ENCODE peak calls at places on chromosome 19, in ten cellular contexts. One of them, this sample, is unnamed.

GRCh38 chr19:46147791-46148288 is at the start of gene IGFL2:
- DNase-seq in CD4-positive, alpha-beta T cell: no peak
- DNase-seq in left lung: no peak
- DNase-seq in uterus: no peak
- DNase-seq in esophagus squamous epithelium: no peak
- DNase-seq in right lobe of liver: no peak
- DNase-seq in GM23338: no peak
- DNase-seq in right atrium auricular region: no peak
- DNase-seq in cardiac muscle cell: peak
- DNase-seq in PC-3: peak
- DNase-seq in this sample: no peak

GRCh38 chr19:34269968-34270621 is 15.7 kb downstream of the GARRE1 start:
- DNase-seq in uterus: peak
- DNase-seq in left lung: peak
- DNase-seq in CD4-positive, alpha-beta T cell: peak
- DNase-seq in GM23338: peak
- DNase-seq in PC-3: peak
- DNase-seq in cardiac muscle cell: peak
- DNase-seq in esophagus squamous epithelium: no peak
- DNase-seq in right atrium auricular region: peak
- DNase-seq in right lobe of liver: no peak
- DNase-seq in this sample: peak

GRCh38 chr19:33022472-33023116 is 42.1 kb downstream of the RHPN2 start:
- DNase-seq in left lung: no peak
- DNase-seq in esophagus squamous epithelium: no peak
- DNase-seq in PC-3: no peak
- DNase-seq in GM23338: peak
- DNase-seq in right atrium auricular region: no peak
- DNase-seq in uterus: no peak
- DNase-seq in right lobe of liver: no peak
- DNase-seq in CD4-positive, alpha-beta T cell: no peak
- DNase-seq in cardiac muscle cell: no peak
- DNase-seq in this sample: no peak

GRCh38 chr19:44643605-44644390 is at the start of gene PVR:
- DNase-seq in left lung: peak
- DNase-seq in CD4-positive, alpha-beta T cell: no peak
- DNase-seq in right atrium auricular region: peak
- DNase-seq in cardiac muscle cell: peak
- DNase-seq in PC-3: peak
- DNase-seq in uterus: peak
- DNase-seq in esophagus squamous epithelium: no peak
- DNase-seq in GM23338: peak
- DNase-seq in right lobe of liver: peak
- DNase-seq in this sample: peak

GRCh38 chr19:5687360-5688198 is 2.5 kb upstream of the RPL36 start:
- DNase-seq in esophagus squamous epithelium: no peak
- DNase-seq in PC-3: no peak
- DNase-seq in cardiac muscle cell: no peak
- DNase-seq in CD4-positive, alpha-beta T cell: no peak
- DNase-seq in right atrium auricular region: no peak
- DNase-seq in GM23338: no peak
- DNase-seq in uterus: no peak
- DNase-seq in left lung: no peak
- DNase-seq in right lobe of liver: no peak
- DNase-seq in this sample: no peak

GRCh38 chr19:55082023-55082851 is 6.6 kb downstream of the EPS8L1 start:
- DNase-seq in right lobe of liver: no peak
- DNase-seq in uterus: no peak
- DNase-seq in left lung: no peak
- DNase-seq in cardiac muscle cell: peak
- DNase-seq in CD4-positive, alpha-beta T cell: peak
- DNase-seq in PC-3: peak
- DNase-seq in esophagus squamous epithelium: no peak
- DNase-seq in right atrium auricular region: no peak
- DNase-seq in GM23338: peak
- DNase-seq in this sample: no peak

GRCh38 chr19:29054886-29055675 is 157.9 kb downstream of the UQCRFS1 start:
- DNase-seq in right lobe of liver: no peak
- DNase-seq in esophagus squamous epithelium: no peak
- DNase-seq in uterus: no peak
- DNase-seq in right atrium auricular region: no peak
- DNase-seq in GM23338: no peak
- DNase-seq in left lung: no peak
- DNase-seq in CD4-positive, alpha-beta T cell: no peak
- DNase-seq in PC-3: no peak
- DNase-seq in cardiac muscle cell: no peak
- DNase-seq in this sample: peak

GRCh38 chr19:35088514-35088913 is 27.1 kb upstream of the FXYD3 start:
- DNase-seq in uterus: no peak
- DNase-seq in right lobe of liver: no peak
- DNase-seq in GM23338: no peak
- DNase-seq in PC-3: peak
- DNase-seq in cardiac muscle cell: peak
- DNase-seq in esophagus squamous epithelium: no peak
- DNase-seq in left lung: no peak
- DNase-seq in CD4-positive, alpha-beta T cell: no peak
- DNase-seq in right atrium auricular region: no peak
- DNase-seq in this sample: no peak

GRCh38 chr19:43464089-43464775 is 1.2 kb downstream of the LYPD3 start:
- DNase-seq in GM23338: no peak
- DNase-seq in CD4-positive, alpha-beta T cell: peak
- DNase-seq in uterus: peak
- DNase-seq in esophagus squamous epithelium: peak
- DNase-seq in PC-3: no peak
- DNase-seq in right atrium auricular region: no peak
- DNase-seq in left lung: peak
- DNase-seq in cardiac muscle cell: no peak
- DNase-seq in right lobe of liver: peak
- DNase-seq in this sample: peak

GRCh38 chr19:34556500-34556899 is 74.9 kb downstream of the WTIP start:
- DNase-seq in uterus: no peak
- DNase-seq in GM23338: peak
- DNase-seq in left lung: no peak
- DNase-seq in CD4-positive, alpha-beta T cell: no peak
- DNase-seq in right lobe of liver: no peak
- DNase-seq in PC-3: peak
- DNase-seq in right atrium auricular region: no peak
- DNase-seq in cardiac muscle cell: peak
- DNase-seq in esophagus squamous epithelium: no peak
- DNase-seq in this sample: no peak

GRCh38 chr19:19745496-19746285 is 12.8 kb upstream of the ZNF14 start:
- DNase-seq in GM23338: no peak
- DNase-seq in cardiac muscle cell: no peak
- DNase-seq in left lung: no peak
- DNase-seq in uterus: no peak
- DNase-seq in PC-3: no peak
- DNase-seq in CD4-positive, alpha-beta T cell: no peak
- DNase-seq in right atrium auricular region: peak
- DNase-seq in right lobe of liver: peak
- DNase-seq in esophagus squamous epithelium: no peak
- DNase-seq in this sample: no peak

GRCh38 chr19:49409441-49410029 is 13.7 kb downstream of the PTH2 start:
- DNase-seq in cardiac muscle cell: no peak
- DNase-seq in right atrium auricular region: no peak
- DNase-seq in uterus: no peak
- DNase-seq in right lobe of liver: no peak
- DNase-seq in CD4-positive, alpha-beta T cell: no peak
- DNase-seq in left lung: no peak
- DNase-seq in GM23338: no peak
- DNase-seq in PC-3: no peak
- DNase-seq in esophagus squamous epithelium: no peak
- DNase-seq in this sample: no peak

GRCh38 chr19:14694867-14695266 is 5.0 kb downstream of the ZNF333 start:
- DNase-seq in GM23338: no peak
- DNase-seq in cardiac muscle cell: no peak
- DNase-seq in right lobe of liver: no peak
- DNase-seq in uterus: no peak
- DNase-seq in right atrium auricular region: no peak
- DNase-seq in CD4-positive, alpha-beta T cell: no peak
- DNase-seq in PC-3: no peak
- DNase-seq in left lung: no peak
- DNase-seq in esophagus squamous epithelium: no peak
- DNase-seq in this sample: no peak

DNA sequence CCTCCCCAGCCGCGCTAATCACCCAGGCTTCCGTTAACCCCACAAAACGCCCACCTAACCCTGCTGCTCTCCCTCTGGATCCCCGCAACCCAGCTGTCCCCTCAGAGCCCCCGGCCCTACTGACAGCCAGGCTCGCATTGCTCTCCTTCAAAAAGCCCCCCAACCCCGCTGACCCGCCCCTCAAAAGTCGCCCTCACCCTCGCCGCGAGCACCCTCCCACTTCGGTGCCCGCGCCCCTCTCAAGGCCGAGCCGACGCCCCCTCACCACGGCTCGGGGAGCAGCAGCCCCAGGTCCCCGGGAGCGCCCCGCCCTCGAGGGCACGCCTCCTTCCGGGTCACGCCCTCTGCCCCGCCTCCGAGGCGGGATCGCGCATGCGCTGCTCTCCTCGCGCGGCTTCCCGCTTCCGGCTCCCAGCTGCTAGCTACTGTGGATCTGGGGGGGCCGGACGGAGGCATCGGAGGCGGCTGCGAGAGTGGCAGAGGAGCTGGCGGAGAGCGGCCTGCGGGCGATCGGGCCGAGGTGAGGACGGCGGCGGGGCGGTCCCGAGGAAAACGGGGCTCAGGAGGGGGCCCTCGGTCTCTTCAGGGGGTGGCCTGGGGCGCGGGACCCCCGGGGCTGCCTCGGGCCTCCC is 46.1 kb downstream of the ARHGEF18 start:
- DNase-seq in esophagus squamous epithelium: peak
- DNase-seq in CD4-positive, alpha-beta T cell: peak
- DNase-seq in cardiac muscle cell: peak
- DNase-seq in left lung: peak
- DNase-seq in PC-3: peak
- DNase-seq in uterus: peak
- DNase-seq in right lobe of liver: peak
- DNase-seq in right atrium auricular region: peak
- DNase-seq in GM23338: peak
- DNase-seq in this sample: peak
- H3K27ac ChIP-seq in esophagus squamous epithelium: peak
- H3K27ac ChIP-seq in CD4-positive, alpha-beta T cell: peak
- H3K27ac ChIP-seq in cardiac muscle cell: peak
- H3K27ac ChIP-seq in left lung: peak
- H3K27ac ChIP-seq in PC-3: peak
- H3K27ac ChIP-seq in uterus: peak
- H3K27ac ChIP-seq in right lobe of liver: peak
- H3K27ac ChIP-seq in right atrium auricular region: peak
- H3K27ac ChIP-seq in GM23338: no peak
- H3K27ac ChIP-seq in this sample: peak

DNA sequence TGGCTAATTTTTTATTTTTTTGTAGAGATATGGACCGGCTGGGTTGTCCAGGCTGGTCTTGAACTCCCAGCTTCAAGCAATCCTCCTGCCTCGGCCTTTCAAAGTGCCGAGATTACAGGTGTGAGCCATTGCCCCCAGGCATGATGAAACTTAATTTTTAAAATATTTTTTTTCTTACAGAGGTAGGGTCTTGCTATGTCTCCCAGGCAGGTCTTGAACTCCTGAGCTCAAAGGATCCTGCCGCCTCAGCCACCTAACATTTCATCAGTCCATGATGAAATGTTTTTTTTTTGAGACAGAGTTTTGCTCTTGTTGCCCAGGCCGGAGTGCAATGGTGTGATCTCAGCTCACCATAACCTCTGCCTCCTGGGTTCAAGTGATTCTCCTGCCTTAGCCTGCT is 12.4 kb downstream of the C19orf44 start:
- DNase-seq in left lung: no peak
- DNase-seq in esophagus squamous epithelium: no peak
- DNase-seq in CD4-positive, alpha-beta T cell: no peak
- DNase-seq in GM23338: no peak
- DNase-seq in uterus: no peak
- DNase-seq in PC-3: no peak
- DNase-seq in right lobe of liver: no peak
- DNase-seq in cardiac muscle cell: no peak
- DNase-seq in right atrium auricular region: no peak
- DNase-seq in this sample: no peak
- TF ChIP-seq CTCF in left lung: no peak
- TF ChIP-seq CTCF in esophagus squamous epithelium: no peak
- TF ChIP-seq CTCF in CD4-positive, alpha-beta T cell: no peak
- TF ChIP-seq CTCF in GM23338: no peak
- TF ChIP-seq CTCF in uterus: no peak
- TF ChIP-seq CTCF in PC-3: no peak
- TF ChIP-seq CTCF in right lobe of liver: no peak
- TF ChIP-seq CTCF in cardiac muscle cell: no peak
- TF ChIP-seq CTCF in right atrium auricular region: no peak
- TF ChIP-seq CTCF in this sample: no peak

GRCh38 chr19:18710986-18711751 is 27.7 kb downstream of the CRTC1 start:
- DNase-seq in uterus: peak
- DNase-seq in esophagus squamous epithelium: no peak
- DNase-seq in right lobe of liver: no peak
- DNase-seq in CD4-positive, alpha-beta T cell: no peak
- DNase-seq in left lung: peak
- DNase-seq in cardiac muscle cell: peak
- DNase-seq in right atrium auricular region: peak
- DNase-seq in GM23338: peak
- DNase-seq in PC-3: no peak
- DNase-seq in this sample: peak
- H3K27ac ChIP-seq in uterus: no peak
- H3K27ac ChIP-seq in esophagus squamous epithelium: no peak
- H3K27ac ChIP-seq in right lobe of liver: no peak
- H3K27ac ChIP-seq in CD4-positive, alpha-beta T cell: no peak
- H3K27ac ChIP-seq in left lung: no peak
- H3K27ac ChIP-seq in cardiac muscle cell: no peak
- H3K27ac ChIP-seq in right atrium auricular region: no peak
- H3K27ac ChIP-seq in GM23338: no peak
- H3K27ac ChIP-seq in PC-3: no peak
- H3K27ac ChIP-seq in this sample: no peak

GRCh38 chr19:18002347-18002850 is 5.6 kb upstream of the ARRDC2 start:
- DNase-seq in esophagus squamous epithelium: no peak
- DNase-seq in uterus: no peak
- DNase-seq in left lung: peak
- DNase-seq in CD4-positive, alpha-beta T cell: no peak
- DNase-seq in right atrium auricular region: no peak
- DNase-seq in PC-3: no peak
- DNase-seq in cardiac muscle cell: no peak
- DNase-seq in GM23338: no peak
- DNase-seq in right lobe of liver: peak
- DNase-seq in this sample: peak

GRCh38 chr19:18000480-18000980 is 7.4 kb upstream of the ARRDC2 start:
- DNase-seq in GM23338: no peak
- DNase-seq in CD4-positive, alpha-beta T cell: no peak
- DNase-seq in uterus: no peak
- DNase-seq in cardiac muscle cell: no peak
- DNase-seq in right atrium auricular region: no peak
- DNase-seq in right lobe of liver: no peak
- DNase-seq in left lung: no peak
- DNase-seq in PC-3: no peak
- DNase-seq in esophagus squamous epithelium: no peak
- DNase-seq in this sample: no peak

GRCh38 chr19:18001837-18002345 is 6.1 kb upstream of the ARRDC2 start:
- DNase-seq in right lobe of liver: no peak
- DNase-seq in left lung: no peak
- DNase-seq in uterus: no peak
- DNase-seq in CD4-positive, alpha-beta T cell: no peak
- DNase-seq in cardiac muscle cell: no peak
- DNase-seq in esophagus squamous epithelium: no peak
- DNase-seq in GM23338: no peak
- DNase-seq in right atrium auricular region: no peak
- DNase-seq in PC-3: no peak
- DNase-seq in this sample: peak

GRCh38 chr19:17999685-18000479 is 8.1 kb upstream of the ARRDC2 start:
- DNase-seq in left lung: no peak
- DNase-seq in GM23338: no peak
- DNase-seq in PC-3: no peak
- DNase-seq in uterus: no peak
- DNase-seq in right atrium auricular region: no peak
- DNase-seq in esophagus squamous epithelium: no peak
- DNase-seq in cardiac muscle cell: no peak
- DNase-seq in CD4-positive, alpha-beta T cell: no peak
- DNase-seq in right lobe of liver: no peak
- DNase-seq in this sample: no peak

GRCh38 chr19:18000981-18001836 is 6.8 kb upstream of the ARRDC2 start:
- DNase-seq in uterus: peak
- DNase-seq in PC-3: peak
- DNase-seq in left lung: peak
- DNase-seq in right lobe of liver: peak
- DNase-seq in esophagus squamous epithelium: peak
- DNase-seq in GM23338: peak
- DNase-seq in cardiac muscle cell: peak
- DNase-seq in CD4-positive, alpha-beta T cell: peak
- DNase-seq in right atrium auricular region: peak
- DNase-seq in this sample: peak
- TF ChIP-seq CTCF in uterus: no peak
- TF ChIP-seq CTCF in PC-3: no peak
- TF ChIP-seq CTCF in left lung: no peak
- TF ChIP-seq CTCF in right lobe of liver: no peak
- TF ChIP-seq CTCF in esophagus squamous epithelium: no peak
- TF ChIP-seq CTCF in GM23338: no peak
- TF ChIP-seq CTCF in cardiac muscle cell: no peak
- TF ChIP-seq CTCF in CD4-positive, alpha-beta T cell: no peak
- TF ChIP-seq CTCF in right atrium auricular region: no peak
- TF ChIP-seq CTCF in this sample: no peak